ENCODE peak calls at places on chromosomes 16 and 17, in ten cellular contexts. W is SK-N-SH, R is Panc1, H is tibial nerve, B is mammary epithelial cell, U is psoas muscle, Z is heart left ventricle, P is lower lobe of right lung, M is body of pancreas, G is IMR-90. D is an unnamed sample. For H3K4me1, the result is how much of the 10 kb centered on the place peaks cover.

GRCh38 chr17:82477934-82478333 is 19.4 kb downstream of the NARF start:
- DNase-seq in G (no peak), Z (no peak), W (no peak), B (no peak), P (no peak), U (no peak), H (no peak), R (no peak), M (no peak), D (no peak)

GRCh38 chr16:4704913-4705312 is 11.6 kb downstream of the NUDT16L1 start:
- DNase-seq in R (no peak), H (no peak), G (no peak), B (no peak), Z (no peak), M (no peak), U (peak), W (no peak), P (no peak), D (no peak)

GRCh38 chr17:29151567-29151966 is 28.6 kb downstream of the MYO18A start:
- DNase-seq in H (no peak), P (no peak), B (peak), G (peak), M (no peak), R (no peak), W (no peak), U (peak), Z (no peak), D (no peak)

GRCh38 chr17:3710951-3711383 is 12.7 kb upstream of the HASPIN start:
- DNase-seq in P (no peak), Z (no peak), R (no peak), W (no peak), G (peak), U (no peak), M (no peak), H (no peak), B (peak), D (no peak)

GRCh38 chr16:83137326-83137770 is 510.6 kb downstream of the CDH13 start:
- DNase-seq in B (peak), R (no peak), U (no peak), Z (no peak), P (no peak), G (peak), H (no peak), M (no peak), W (no peak), D (peak)

GRCh38 chr16:3266873-3267537 is 10.6 kb upstream of the MEFV start:
- DNase-seq in Z (no peak), G (peak), P (no peak), R (peak), W (peak), H (no peak), B (peak), U (no peak), M (no peak), D (no peak)

GRCh38 chr17:17641621-17642409 is 39.4 kb upstream of the RAI1 start:
- DNase-seq in G (peak), W (peak), U (peak), B (peak), R (peak), M (peak), P (peak), Z (peak), H (peak), D (peak)

GRCh38 chr16:81148277-81148676 is 52.1 kb upstream of the GCSH start:
- DNase-seq in M (no peak), W (no peak), G (no peak), Z (no peak), H (no peak), U (no peak), R (no peak), B (no peak), P (no peak), D (no peak)

GRCh38 chr16:74071996-74072559 is 224.5 kb upstream of the PSMD7 start:
- DNase-seq in H (no peak), Z (no peak), P (no peak), B (no peak), U (no peak), W (no peak), G (no peak), R (no peak), M (no peak), D (no peak)

GRCh38 chr17:50459081-50459676 is 9.5 kb downstream of the CHAD start:
- DNase-seq in Z (no peak), M (no peak), G (peak), R (no peak), W (no peak), U (no peak), B (peak), P (no peak), H (no peak), D (peak)

GRCh38 chr16:30005341-30006094 is 5.3 kb downstream of the DOC2A start:
- DNase-seq in U (peak), W (peak), G (peak), B (no peak), P (no peak), R (no peak), M (peak), H (no peak), Z (no peak), D (peak)

GRCh38 chr16:27470567-27471431 is 68.8 kb downstream of the IL21R start:
- DNase-seq in B (no peak), M (no peak), P (no peak), G (peak), U (peak), R (no peak), W (no peak), Z (no peak), H (no peak), D (no peak)

GRCh38 chr17:59435238-59435637 is 103.8 kb downstream of the YPEL2 start:
- DNase-seq in H (no peak), U (no peak), G (peak), M (no peak), W (no peak), B (peak), Z (no peak), P (no peak), R (no peak), D (no peak)

GRCh38 chr17:17062866-17063265 is 20.6 kb downstream of the MPRIP start:
- DNase-seq in R (no peak), W (no peak), B (peak), H (no peak), G (no peak), U (no peak), M (no peak), Z (no peak), P (peak), D (peak)

DNA sequence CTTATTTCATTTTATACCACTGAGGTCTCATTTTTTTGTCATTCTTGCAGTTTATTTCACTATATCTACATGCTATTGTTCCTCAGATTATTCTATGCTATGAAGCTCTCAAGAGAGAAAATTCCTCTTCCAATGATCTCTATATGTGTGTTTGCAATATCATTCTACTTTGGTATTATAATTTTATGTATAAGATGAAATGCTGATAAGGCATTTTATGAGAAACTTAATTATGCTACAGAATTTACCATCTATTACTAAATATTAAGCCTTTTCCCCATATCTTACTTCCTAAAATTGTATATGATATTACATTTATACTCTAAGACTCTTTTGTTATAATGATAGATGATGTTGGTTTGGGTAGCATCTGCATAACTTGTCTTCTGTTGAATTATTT is 765.5 kb downstream of the KCNJ2 start:
- DNase-seq in W (no peak), Z (no peak), U (no peak), R (no peak), P (no peak), G (no peak), H (no peak), B (no peak), M (no peak), D (no peak)
- TF ChIP-seq CTCF in W (no peak), Z (no peak), U (no peak), R (no peak), P (no peak), G (no peak), H (no peak), B (no peak), M (no peak), D (no peak)

GRCh38 chr16:11692651-11693050 is 24.4 kb downstream of the SNN start:
- DNase-seq in M (no peak), U (no peak), P (no peak), W (no peak), R (no peak), H (no peak), G (no peak), B (no peak), Z (no peak), D (no peak)
- H3K4me1 ChIP-seq in M (under half), U (under half), P (under half), W (under half), R (under half), H (under half), G (under half), B (under half), Z (under half), D (under half)

GRCh38 chr17:7586673-7587419 is 3.0 kb downstream of the SOX15 start:
- DNase-seq in W (no peak), P (no peak), Z (no peak), G (no peak), R (no peak), H (no peak), M (no peak), B (no peak), U (peak), D (no peak)
- TF ChIP-seq CTCF in W (no peak), P (no peak), Z (no peak), G (no peak), R (peak), H (no peak), M (peak), B (peak), U (no peak), D (no peak)

GRCh38 chr16:11101695-11102522 is 154.1 kb downstream of the SOCS1 start:
- DNase-seq in R (no peak), B (no peak), H (no peak), G (peak), W (no peak), U (no peak), P (no peak), M (no peak), Z (no peak), D (no peak)

GRCh38 chr16:11104168-11105037 is 151.6 kb downstream of the SOCS1 start:
- DNase-seq in Z (no peak), W (no peak), M (no peak), H (no peak), B (no peak), U (no peak), R (no peak), P (no peak), G (no peak), D (no peak)

GRCh38 chr16:11101283-11101682 is 154.7 kb downstream of the SOCS1 start:
- DNase-seq in R (no peak), Z (no peak), G (no peak), U (no peak), B (no peak), H (no peak), W (no peak), P (no peak), M (no peak), D (no peak)

GRCh38 chr16:11100239-11100750 is 155.7 kb downstream of the SOCS1 start:
- DNase-seq in G (peak), W (no peak), B (no peak), R (no peak), Z (peak), H (peak), U (peak), M (no peak), P (no peak), D (no peak)

DNA sequence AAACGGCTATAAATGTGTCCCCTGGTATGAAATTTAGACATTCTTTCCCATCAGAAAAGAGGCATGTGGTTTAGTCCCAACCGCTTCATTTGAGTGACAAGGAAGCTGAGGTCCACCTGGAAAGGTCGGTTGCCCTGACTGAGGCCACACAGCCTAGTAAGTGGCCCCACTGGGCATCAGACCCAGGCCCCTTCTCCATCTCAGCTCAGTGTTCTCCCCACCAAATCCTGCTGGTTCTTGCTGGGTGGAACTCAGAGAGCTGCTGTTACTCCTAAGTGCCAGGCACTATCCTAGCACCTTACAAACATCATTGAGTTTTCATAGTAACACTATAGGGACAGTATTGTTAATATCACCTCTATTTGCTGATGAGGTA is 153.5 kb downstream of the SOCS1 start:
- DNase-seq in R (no peak), G (no peak), M (no peak), H (no peak), B (no peak), U (no peak), Z (no peak), W (no peak), P (no peak), D (no peak)
- H3K4me1 ChIP-seq in R (under half), G (half or more), M (under half), H (under half), B (under half), U (under half), Z (under half), W (under half), P (half or more), D (under half)

GRCh38 chr17:35788504-35788998 is 6.9 kb downstream of the MMP28 start:
- DNase-seq in P (no peak), M (no peak), Z (no peak), R (no peak), H (peak), U (no peak), B (peak), G (peak), W (peak), D (no peak)

GRCh38 chr17:35784895-35785294 is 10.5 kb downstream of the MMP28 start:
- DNase-seq in H (no peak), M (no peak), G (no peak), U (no peak), R (no peak), W (no peak), P (no peak), Z (no peak), B (peak), D (no peak)

GRCh38 chr17:35790826-35791225 is 4.6 kb downstream of the MMP28 start:
- DNase-seq in M (no peak), H (no peak), B (peak), P (no peak), Z (no peak), R (no peak), W (no peak), G (no peak), U (no peak), D (no peak)

GRCh38 chr17:35789044-35789443 is 6.4 kb downstream of the MMP28 start:
- DNase-seq in M (no peak), R (no peak), P (no peak), W (no peak), B (no peak), U (no peak), Z (no peak), H (no peak), G (no peak), D (no peak)

DNA sequence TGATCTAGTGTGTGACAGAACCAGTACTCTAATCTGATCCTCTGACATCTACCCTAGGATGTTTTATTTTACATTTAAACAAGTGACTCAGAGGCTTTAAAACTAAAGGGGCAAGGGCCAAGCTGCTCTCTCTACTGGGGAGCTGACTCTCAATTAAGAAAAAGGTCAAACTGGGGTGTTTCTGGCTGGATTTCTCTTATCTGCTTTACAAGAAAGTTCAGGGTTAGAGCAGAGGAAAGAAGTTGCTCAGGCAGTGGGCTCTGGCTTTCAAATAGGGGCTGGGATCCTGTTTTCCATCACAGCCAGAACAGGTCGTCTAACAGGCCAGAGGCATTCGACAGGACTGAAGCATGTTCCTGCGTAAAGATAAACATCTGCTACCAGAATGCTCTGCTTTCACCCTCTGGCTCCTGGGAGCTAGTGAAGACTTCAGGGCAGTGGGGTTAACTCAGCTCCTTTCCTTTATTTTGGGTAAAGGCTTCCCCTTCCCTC is 8.5 kb downstream of the MMP28 start:
- DNase-seq in G (peak), R (no peak), B (peak), M (no peak), Z (no peak), W (peak), H (no peak), P (no peak), U (no peak), D (no peak)
- TF ChIP-seq CTCF in G (no peak), R (no peak), B (no peak), M (no peak), Z (no peak), W (no peak), H (no peak), P (no peak), U (no peak), D (no peak)

DNA sequence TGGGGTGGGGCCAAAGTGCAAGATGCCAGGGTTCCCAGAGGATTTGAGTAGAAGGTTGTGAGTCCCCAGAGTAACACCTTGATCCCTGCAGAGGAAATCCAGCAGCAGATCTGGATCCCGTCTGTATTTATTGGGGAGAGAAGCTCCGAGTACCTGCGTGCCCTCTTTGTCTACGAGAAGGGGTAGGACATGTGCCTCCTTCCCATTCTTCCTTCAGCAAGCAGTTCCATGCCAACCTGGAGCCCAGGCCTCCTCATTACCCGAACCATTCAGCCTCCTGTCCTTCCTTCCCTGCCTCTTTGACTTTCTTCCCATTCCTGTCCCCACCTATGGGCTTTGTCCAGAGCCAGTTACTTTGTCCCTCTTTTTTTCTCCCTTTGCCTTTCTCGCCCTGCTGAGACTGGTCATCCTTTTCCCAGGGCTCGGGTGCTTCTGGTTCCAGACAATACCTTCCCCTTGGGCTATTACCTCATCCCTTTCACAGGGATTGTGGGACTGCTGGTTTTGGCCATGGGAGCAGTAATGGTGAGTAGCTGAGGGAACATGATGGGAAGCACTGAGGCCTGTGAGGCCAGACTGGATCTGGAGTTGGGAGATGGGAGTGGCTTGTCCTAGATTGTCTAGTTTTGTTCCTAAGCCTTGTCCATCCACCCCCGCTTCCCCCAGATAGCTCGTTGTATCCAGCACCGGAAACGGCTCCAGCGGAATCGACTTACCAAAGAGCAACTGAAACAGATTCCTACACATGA is 2.9 kb downstream of the RNF167 start:
- DNase-seq in R (no peak), H (no peak), U (no peak), Z (no peak), P (no peak), B (peak), W (no peak), G (no peak), M (no peak), D (no peak)
- H3K4me1 ChIP-seq in R (under half), H (under half), U (under half), Z (under half), P (half or more), B (half or more), W (under half), G (under half), M (under half), D (under half)